ENCODE peak calls at places on chromosome 6, in ten cellular contexts. One of them, this sample, is unnamed.

GRCh38 chr6:133973109-133973971 is 20.3 kb downstream of the TBPL1 start:
- DNase-seq in mucosa of descending colon: no peak
- DNase-seq in adrenal gland: no peak
- DNase-seq in renal cortical epithelial cell: peak; percentile 70
- DNase-seq in fibroblast of mammary gland: peak; percentile 70
- DNase-seq in left cardiac atrium: no peak
- DNase-seq in epithelial cell of proximal tubule: no peak
- DNase-seq in GM23338: peak; percentile 72
- DNase-seq in CD8-positive, alpha-beta T cell: no peak
- DNase-seq in stimulated activated CD4-positive, alpha-beta T cell treated with anti-CD3 and anti-CD28 coated beads, Interleukin-1b, Interleukin-23, amount 100 ng/mL, for 24 hours: no peak
- DNase-seq in this sample: no peak

GRCh38 chr6:166774770-166775169 is 147.7 kb upstream of the RPS6KA2 start:
- DNase-seq in GM23338: no peak
- DNase-seq in epithelial cell of proximal tubule: no peak
- DNase-seq in stimulated activated CD4-positive, alpha-beta T cell treated with anti-CD3 and anti-CD28 coated beads, Interleukin-1b, Interleukin-23, amount 100 ng/mL, for 24 hours: no peak
- DNase-seq in mucosa of descending colon: no peak
- DNase-seq in left cardiac atrium: no peak
- DNase-seq in CD8-positive, alpha-beta T cell: no peak
- DNase-seq in fibroblast of mammary gland: no peak
- DNase-seq in renal cortical epithelial cell: no peak
- DNase-seq in adrenal gland: no peak
- DNase-seq in this sample: no peak

GRCh38 chr6:11460837-11461661 is 76.5 kb upstream of the TMEM170B start:
- DNase-seq in stimulated activated CD4-positive, alpha-beta T cell treated with anti-CD3 and anti-CD28 coated beads, Interleukin-1b, Interleukin-23, amount 100 ng/mL, for 24 hours: no peak
- DNase-seq in fibroblast of mammary gland: no peak
- DNase-seq in adrenal gland: no peak
- DNase-seq in GM23338: no peak
- DNase-seq in renal cortical epithelial cell: peak; percentile 32
- DNase-seq in left cardiac atrium: no peak
- DNase-seq in mucosa of descending colon: no peak
- DNase-seq in CD8-positive, alpha-beta T cell: no peak
- DNase-seq in epithelial cell of proximal tubule: no peak
- DNase-seq in this sample: no peak

GRCh38 chr6:41405941-41406340 is 70.5 kb downstream of the NCR2 start:
- DNase-seq in adrenal gland: no peak
- DNase-seq in left cardiac atrium: no peak
- DNase-seq in epithelial cell of proximal tubule: no peak
- DNase-seq in renal cortical epithelial cell: no peak
- DNase-seq in CD8-positive, alpha-beta T cell: no peak
- DNase-seq in stimulated activated CD4-positive, alpha-beta T cell treated with anti-CD3 and anti-CD28 coated beads, Interleukin-1b, Interleukin-23, amount 100 ng/mL, for 24 hours: no peak
- DNase-seq in mucosa of descending colon: no peak
- DNase-seq in GM23338: no peak
- DNase-seq in fibroblast of mammary gland: no peak
- DNase-seq in this sample: no peak

GRCh38 chr6:68192988-68193387 is 442.1 kb upstream of the ADGRB3 start:
- DNase-seq in epithelial cell of proximal tubule: no peak
- DNase-seq in left cardiac atrium: no peak
- DNase-seq in renal cortical epithelial cell: no peak
- DNase-seq in mucosa of descending colon: no peak
- DNase-seq in fibroblast of mammary gland: no peak
- DNase-seq in adrenal gland: no peak
- DNase-seq in GM23338: no peak
- DNase-seq in stimulated activated CD4-positive, alpha-beta T cell treated with anti-CD3 and anti-CD28 coated beads, Interleukin-1b, Interleukin-23, amount 100 ng/mL, for 24 hours: no peak
- DNase-seq in CD8-positive, alpha-beta T cell: no peak
- DNase-seq in this sample: no peak

GRCh38 chr6:38857815-38858214 is 142.7 kb downstream of the DNAH8 start:
- DNase-seq in stimulated activated CD4-positive, alpha-beta T cell treated with anti-CD3 and anti-CD28 coated beads, Interleukin-1b, Interleukin-23, amount 100 ng/mL, for 24 hours: no peak
- DNase-seq in GM23338: no peak
- DNase-seq in fibroblast of mammary gland: no peak
- DNase-seq in mucosa of descending colon: no peak
- DNase-seq in left cardiac atrium: no peak
- DNase-seq in adrenal gland: no peak
- DNase-seq in CD8-positive, alpha-beta T cell: no peak
- DNase-seq in epithelial cell of proximal tubule: no peak
- DNase-seq in renal cortical epithelial cell: no peak
- DNase-seq in this sample: no peak

GRCh38 chr6:110334425-110335158 is 23.6 kb downstream of the METTL24 start:
- DNase-seq in left cardiac atrium: no peak
- DNase-seq in stimulated activated CD4-positive, alpha-beta T cell treated with anti-CD3 and anti-CD28 coated beads, Interleukin-1b, Interleukin-23, amount 100 ng/mL, for 24 hours: no peak
- DNase-seq in adrenal gland: no peak
- DNase-seq in GM23338: no peak
- DNase-seq in fibroblast of mammary gland: no peak
- DNase-seq in CD8-positive, alpha-beta T cell: no peak
- DNase-seq in mucosa of descending colon: no peak
- DNase-seq in epithelial cell of proximal tubule: no peak
- DNase-seq in renal cortical epithelial cell: no peak
- DNase-seq in this sample: no peak

GRCh38 chr6:38671885-38672467 is 31.0 kb downstream of the GLO1 start:
- DNase-seq in CD8-positive, alpha-beta T cell: no peak
- DNase-seq in epithelial cell of proximal tubule: no peak
- DNase-seq in GM23338: peak; percentile 82
- DNase-seq in stimulated activated CD4-positive, alpha-beta T cell treated with anti-CD3 and anti-CD28 coated beads, Interleukin-1b, Interleukin-23, amount 100 ng/mL, for 24 hours: no peak
- DNase-seq in renal cortical epithelial cell: peak; percentile 69
- DNase-seq in fibroblast of mammary gland: peak; percentile 74
- DNase-seq in left cardiac atrium: no peak
- DNase-seq in adrenal gland: no peak
- DNase-seq in mucosa of descending colon: no peak
- DNase-seq in this sample: no peak

GRCh38 chr6:158660331-158660730 is 10.5 kb downstream of the SYTL3 start:
- DNase-seq in fibroblast of mammary gland: peak; percentile 32
- DNase-seq in epithelial cell of proximal tubule: no peak
- DNase-seq in GM23338: peak; percentile 80
- DNase-seq in renal cortical epithelial cell: no peak
- DNase-seq in mucosa of descending colon: peak; percentile 63
- DNase-seq in CD8-positive, alpha-beta T cell: no peak
- DNase-seq in adrenal gland: no peak
- DNase-seq in left cardiac atrium: no peak
- DNase-seq in stimulated activated CD4-positive, alpha-beta T cell treated with anti-CD3 and anti-CD28 coated beads, Interleukin-1b, Interleukin-23, amount 100 ng/mL, for 24 hours: no peak
- DNase-seq in this sample: no peak

GRCh38 chr6:187252-187840 is 104.9 kb upstream of the DUSP22 start:
- DNase-seq in left cardiac atrium: no peak
- DNase-seq in GM23338: no peak
- DNase-seq in epithelial cell of proximal tubule: no peak
- DNase-seq in fibroblast of mammary gland: no peak
- DNase-seq in CD8-positive, alpha-beta T cell: no peak
- DNase-seq in mucosa of descending colon: no peak
- DNase-seq in renal cortical epithelial cell: no peak
- DNase-seq in stimulated activated CD4-positive, alpha-beta T cell treated with anti-CD3 and anti-CD28 coated beads, Interleukin-1b, Interleukin-23, amount 100 ng/mL, for 24 hours: no peak
- DNase-seq in adrenal gland: no peak
- DNase-seq in this sample: no peak

GRCh38 chr6:23611776-23612381 is 514.1 kb upstream of the NRSN1 start:
- DNase-seq in stimulated activated CD4-positive, alpha-beta T cell treated with anti-CD3 and anti-CD28 coated beads, Interleukin-1b, Interleukin-23, amount 100 ng/mL, for 24 hours: no peak
- DNase-seq in epithelial cell of proximal tubule: no peak
- DNase-seq in mucosa of descending colon: no peak
- DNase-seq in fibroblast of mammary gland: no peak
- DNase-seq in left cardiac atrium: no peak
- DNase-seq in GM23338: no peak
- DNase-seq in CD8-positive, alpha-beta T cell: no peak
- DNase-seq in renal cortical epithelial cell: no peak
- DNase-seq in adrenal gland: no peak
- DNase-seq in this sample: no peak

GRCh38 chr6:36289281-36290018 is 19.6 kb downstream of the PNPLA1 start:
- DNase-seq in mucosa of descending colon: no peak
- DNase-seq in epithelial cell of proximal tubule: no peak
- DNase-seq in renal cortical epithelial cell: peak; percentile 34
- DNase-seq in CD8-positive, alpha-beta T cell: no peak
- DNase-seq in fibroblast of mammary gland: no peak
- DNase-seq in stimulated activated CD4-positive, alpha-beta T cell treated with anti-CD3 and anti-CD28 coated beads, Interleukin-1b, Interleukin-23, amount 100 ng/mL, for 24 hours: no peak
- DNase-seq in GM23338: peak; percentile 71
- DNase-seq in left cardiac atrium: no peak
- DNase-seq in adrenal gland: no peak
- DNase-seq in this sample: no peak

GRCh38 chr6:56955171-56956155 is 556 bp downstream of the BEND6 start:
- DNase-seq in mucosa of descending colon: peak; percentile 86
- DNase-seq in GM23338: peak; percentile 98
- DNase-seq in fibroblast of mammary gland: peak; percentile 91
- DNase-seq in CD8-positive, alpha-beta T cell: no peak
- DNase-seq in left cardiac atrium: peak; percentile 73
- DNase-seq in renal cortical epithelial cell: peak; percentile 78
- DNase-seq in stimulated activated CD4-positive, alpha-beta T cell treated with anti-CD3 and anti-CD28 coated beads, Interleukin-1b, Interleukin-23, amount 100 ng/mL, for 24 hours: no peak
- DNase-seq in epithelial cell of proximal tubule: peak; percentile 42
- DNase-seq in adrenal gland: peak; percentile 63
- DNase-seq in this sample: peak; percentile 77

GRCh38 chr6:70474751-70475150 is 61.4 kb downstream of the FAM135A start:
- DNase-seq in mucosa of descending colon: no peak
- DNase-seq in GM23338: peak; percentile 78
- DNase-seq in left cardiac atrium: no peak
- DNase-seq in fibroblast of mammary gland: no peak
- DNase-seq in epithelial cell of proximal tubule: no peak
- DNase-seq in adrenal gland: no peak
- DNase-seq in CD8-positive, alpha-beta T cell: no peak
- DNase-seq in renal cortical epithelial cell: peak; percentile 14
- DNase-seq in stimulated activated CD4-positive, alpha-beta T cell treated with anti-CD3 and anti-CD28 coated beads, Interleukin-1b, Interleukin-23, amount 100 ng/mL, for 24 hours: no peak
- DNase-seq in this sample: no peak

GRCh38 chr6:141700836-141701235 is 431.9 kb upstream of the GJE1 start:
- DNase-seq in epithelial cell of proximal tubule: no peak
- DNase-seq in CD8-positive, alpha-beta T cell: no peak
- DNase-seq in stimulated activated CD4-positive, alpha-beta T cell treated with anti-CD3 and anti-CD28 coated beads, Interleukin-1b, Interleukin-23, amount 100 ng/mL, for 24 hours: no peak
- DNase-seq in left cardiac atrium: no peak
- DNase-seq in renal cortical epithelial cell: peak; percentile 20
- DNase-seq in mucosa of descending colon: no peak
- DNase-seq in GM23338: no peak
- DNase-seq in adrenal gland: no peak
- DNase-seq in fibroblast of mammary gland: no peak
- DNase-seq in this sample: no peak

GRCh38 chr6:170243791-170244291 is 47.0 kb downstream of the DLL1 start:
- DNase-seq in fibroblast of mammary gland: peak; percentile 9
- DNase-seq in GM23338: no peak
- DNase-seq in left cardiac atrium: peak; percentile 24
- DNase-seq in renal cortical epithelial cell: no peak
- DNase-seq in CD8-positive, alpha-beta T cell: no peak
- DNase-seq in stimulated activated CD4-positive, alpha-beta T cell treated with anti-CD3 and anti-CD28 coated beads, Interleukin-1b, Interleukin-23, amount 100 ng/mL, for 24 hours: no peak
- DNase-seq in adrenal gland: no peak
- DNase-seq in mucosa of descending colon: no peak
- DNase-seq in epithelial cell of proximal tubule: no peak
- DNase-seq in this sample: no peak

GRCh38 chr6:28643017-28643740 is 117.5 kb downstream of the GPX5 start:
- DNase-seq in left cardiac atrium: no peak
- DNase-seq in adrenal gland: no peak
- DNase-seq in renal cortical epithelial cell: peak; percentile 52
- DNase-seq in fibroblast of mammary gland: peak; percentile 88
- DNase-seq in mucosa of descending colon: no peak
- DNase-seq in CD8-positive, alpha-beta T cell: no peak
- DNase-seq in stimulated activated CD4-positive, alpha-beta T cell treated with anti-CD3 and anti-CD28 coated beads, Interleukin-1b, Interleukin-23, amount 100 ng/mL, for 24 hours: no peak
- DNase-seq in GM23338: peak; percentile 83
- DNase-seq in epithelial cell of proximal tubule: no peak
- DNase-seq in this sample: no peak

GRCh38 chr6:50724381-50725124 is 11.2 kb downstream of the TFAP2D start:
- DNase-seq in fibroblast of mammary gland: no peak
- DNase-seq in CD8-positive, alpha-beta T cell: no peak
- DNase-seq in epithelial cell of proximal tubule: no peak
- DNase-seq in mucosa of descending colon: no peak
- DNase-seq in adrenal gland: no peak
- DNase-seq in left cardiac atrium: no peak
- DNase-seq in GM23338: peak; percentile 69
- DNase-seq in renal cortical epithelial cell: no peak
- DNase-seq in stimulated activated CD4-positive, alpha-beta T cell treated with anti-CD3 and anti-CD28 coated beads, Interleukin-1b, Interleukin-23, amount 100 ng/mL, for 24 hours: no peak
- DNase-seq in this sample: no peak

GRCh38 chr6:34877869-34878485 is 9.9 kb downstream of the TAF11 start:
- DNase-seq in mucosa of descending colon: no peak
- DNase-seq in stimulated activated CD4-positive, alpha-beta T cell treated with anti-CD3 and anti-CD28 coated beads, Interleukin-1b, Interleukin-23, amount 100 ng/mL, for 24 hours: no peak
- DNase-seq in renal cortical epithelial cell: no peak
- DNase-seq in adrenal gland: no peak
- DNase-seq in left cardiac atrium: no peak
- DNase-seq in epithelial cell of proximal tubule: no peak
- DNase-seq in CD8-positive, alpha-beta T cell: no peak
- DNase-seq in GM23338: no peak
- DNase-seq in fibroblast of mammary gland: no peak
- DNase-seq in this sample: no peak

GRCh38 chr6:145147981-145148380 is 587.3 kb downstream of the EPM2A start:
- DNase-seq in mucosa of descending colon: no peak
- DNase-seq in CD8-positive, alpha-beta T cell: no peak
- DNase-seq in left cardiac atrium: no peak
- DNase-seq in stimulated activated CD4-positive, alpha-beta T cell treated with anti-CD3 and anti-CD28 coated beads, Interleukin-1b, Interleukin-23, amount 100 ng/mL, for 24 hours: no peak
- DNase-seq in renal cortical epithelial cell: no peak
- DNase-seq in adrenal gland: no peak
- DNase-seq in epithelial cell of proximal tubule: no peak
- DNase-seq in GM23338: no peak
- DNase-seq in fibroblast of mammary gland: no peak
- DNase-seq in this sample: no peak

GRCh38 chr6:98014791-98015201 is 731.8 kb upstream of the MMS22L start:
- DNase-seq in fibroblast of mammary gland: no peak
- DNase-seq in adrenal gland: no peak
- DNase-seq in stimulated activated CD4-positive, alpha-beta T cell treated with anti-CD3 and anti-CD28 coated beads, Interleukin-1b, Interleukin-23, amount 100 ng/mL, for 24 hours: no peak
- DNase-seq in mucosa of descending colon: no peak
- DNase-seq in epithelial cell of proximal tubule: no peak
- DNase-seq in CD8-positive, alpha-beta T cell: no peak
- DNase-seq in renal cortical epithelial cell: no peak
- DNase-seq in left cardiac atrium: no peak
- DNase-seq in GM23338: peak; percentile 25
- DNase-seq in this sample: no peak

GRCh38 chr6:52232990-52233389 is 11.3 kb downstream of the IL17F start:
- DNase-seq in left cardiac atrium: no peak
- DNase-seq in renal cortical epithelial cell: no peak
- DNase-seq in CD8-positive, alpha-beta T cell: no peak
- DNase-seq in stimulated activated CD4-positive, alpha-beta T cell treated with anti-CD3 and anti-CD28 coated beads, Interleukin-1b, Interleukin-23, amount 100 ng/mL, for 24 hours: no peak
- DNase-seq in fibroblast of mammary gland: no peak
- DNase-seq in mucosa of descending colon: no peak
- DNase-seq in adrenal gland: no peak
- DNase-seq in GM23338: no peak
- DNase-seq in epithelial cell of proximal tubule: no peak
- DNase-seq in this sample: no peak

GRCh38 chr6:144411506-144412165 is 126.5 kb downstream of the UTRN start:
- DNase-seq in epithelial cell of proximal tubule: peak; percentile 16
- DNase-seq in fibroblast of mammary gland: peak; percentile 39
- DNase-seq in adrenal gland: no peak
- DNase-seq in mucosa of descending colon: no peak
- DNase-seq in stimulated activated CD4-positive, alpha-beta T cell treated with anti-CD3 and anti-CD28 coated beads, Interleukin-1b, Interleukin-23, amount 100 ng/mL, for 24 hours: no peak
- DNase-seq in left cardiac atrium: no peak
- DNase-seq in GM23338: no peak
- DNase-seq in renal cortical epithelial cell: peak; percentile 37
- DNase-seq in CD8-positive, alpha-beta T cell: no peak
- DNase-seq in this sample: no peak